ENCODE peak calls at places on chromosomes 2 and 18, in six cellular contexts. K, G, B, U, J and A are unnamed samples.

GRCh38 chr2:18848641-18849040 is 259.3 kb upstream of the NT5C1B start:
- DNase-seq in K (no peak), G (no peak), B (no peak), U (no peak), J (no peak), A (no peak)

GRCh38 chr2:69601179-69601612 is 42.3 kb downstream of the AAK1 start:
- DNase-seq in K (peak; percentile 83), G (no peak), B (peak; percentile 31), U (no peak), J (peak; percentile 41), A (no peak)

GRCh38 chr2:39736593-39736992 is 42.5 kb downstream of the THUMPD2 start:
- DNase-seq in K (peak; percentile 71), G (no peak), B (no peak), U (no peak), J (peak; percentile 78), A (no peak)

GRCh38 chr18:3839481-3840075 is 389.6 kb downstream of the TGIF1 start:
- DNase-seq in K (no peak), G (peak; percentile 31), B (no peak), U (peak; percentile 78), J (no peak), A (no peak)

GRCh38 chr2:223925106-223925505 is 20.0 kb downstream of the WDFY1 start:
- DNase-seq in K (peak; percentile 63), G (no peak), B (peak; percentile 71), U (no peak), J (no peak), A (no peak)

GRCh38 chr18:2302628-2303516 is 268.4 kb downstream of the METTL4 start:
- DNase-seq in K (peak; percentile 32), G (no peak), B (no peak), U (no peak), J (no peak), A (no peak)

GRCh38 chr2:33457588-33458247 is 18.7 kb upstream of the RASGRP3 start:
- DNase-seq in K (peak; percentile 28), G (peak; percentile 29), B (peak; percentile 91), U (no peak), J (no peak), A (peak; percentile 68)

GRCh38 chr2:219663116-219663762 is 35.8 kb downstream of the SLC4A3 start:
- DNase-seq in K (no peak), G (no peak), B (no peak), U (no peak), J (no peak), A (no peak)

GRCh38 chr2:185618630-185619029 is 120.0 kb upstream of the FSIP2 start:
- DNase-seq in K (no peak), G (no peak), B (no peak), U (no peak), J (no peak), A (no peak)

GRCh38 chr2:191151315-191151698 is 513 bp upstream of the STAT4 start:
- DNase-seq in K (no peak), G (no peak), B (no peak), U (no peak), J (no peak), A (no peak)

GRCh38 chr2:24021122-24021998 is 11.5 kb downstream of the MFSD2B start:
- DNase-seq in K (no peak), G (no peak), B (peak; percentile 60), U (no peak), J (no peak), A (no peak)

GRCh38 chr18:73043231-73044000 is 175.6 kb upstream of the NETO1 start:
- DNase-seq in K (no peak), G (peak; percentile 90), B (no peak), U (no peak), J (no peak), A (peak; percentile 84)

GRCh38 chr2:54728669-54729120 is 5.2 kb downstream of the EML6 start:
- DNase-seq in K (peak; percentile 60), G (no peak), B (no peak), U (no peak), J (peak; percentile 82), A (no peak)

GRCh38 chr2:160156084-160156483 is 44.0 kb downstream of the ITGB6 start:
- DNase-seq in K (no peak), G (no peak), B (no peak), U (no peak), J (no peak), A (no peak)

GRCh38 chr2:231611273-231612198 is 18.9 kb downstream of the TEX44 start:
- DNase-seq in K (peak; percentile 44), G (no peak), B (peak; percentile 88), U (no peak), J (peak; percentile 62), A (peak; percentile 23)

GRCh38 chr2:224584768-224585204 is 377 bp downstream of the CUL3 start:
- DNase-seq in K (peak; percentile 48), G (peak; percentile 16), B (peak; percentile 72), U (no peak), J (no peak), A (no peak)

GRCh38 chr2:64489081-64489761 is 34.9 kb upstream of the AFTPH start:
- DNase-seq in K (no peak), G (no peak), B (no peak), U (no peak), J (no peak), A (no peak)

GRCh38 chr2:20400787-20401494 is 45.9 kb upstream of the RHOB start:
- DNase-seq in K (peak; percentile 72), G (no peak), B (no peak), U (no peak), J (no peak), A (no peak)

GRCh38 chr2:46248171-46248570 is 49.0 kb upstream of the EPAS1 start:
- DNase-seq in K (peak; percentile 49), G (no peak), B (no peak), U (no peak), J (no peak), A (no peak)

GRCh38 chr2:114192362-114192761 is 250.1 kb upstream of the DPP10 start:
- DNase-seq in K (peak; percentile 34), G (no peak), B (peak; percentile 54), U (no peak), J (no peak), A (no peak)

GRCh38 chr2:3651686-3652516 is 6.1 kb upstream of the ALLC start:
- DNase-seq in K (peak; percentile 54), G (peak; percentile 98), B (peak; percentile 24), U (peak; percentile 86), J (no peak), A (peak; percentile 97)

GRCh38 chr2:221943078-221943810 is 355.6 kb downstream of the PAX3 start:
- DNase-seq in K (no peak), G (no peak), B (no peak), U (no peak), J (peak; percentile 12), A (peak; percentile 25)

GRCh38 chr2:157182834-157183396 is 74.6 kb upstream of the GALNT5 start:
- DNase-seq in K (peak; percentile 89), G (no peak), B (peak; percentile 18), U (no peak), J (peak; percentile 58), A (peak; percentile 70)

GRCh38 chr2:178328037-178328436 is 122.9 kb downstream of the PRKRA start:
- DNase-seq in K (peak; percentile 37), G (no peak), B (no peak), U (no peak), J (no peak), A (no peak)

GRCh38 chr18:54916507-54916906 is 42.8 kb downstream of the CCDC68 start:
- DNase-seq in K (no peak), G (no peak), B (no peak), U (no peak), J (no peak), A (no peak)

GRCh38 chr2:234453216-234453615 is 43.7 kb downstream of the ARL4C start:
- DNase-seq in K (no peak), G (no peak), B (no peak), U (no peak), J (no peak), A (no peak)

GRCh38 chr2:148645925-148646559 is 1.5 kb downstream of the EPC2 start:
- DNase-seq in K (peak; percentile 86), G (peak; percentile 88), B (peak; percentile 85), U (no peak), J (peak; percentile 74), A (no peak)

GRCh38 chr2:10466801-10467200 is 18.7 kb upstream of the ODC1 start:
- DNase-seq in K (no peak), G (no peak), B (no peak), U (no peak), J (no peak), A (no peak)

GRCh38 chr2:60479226-60480088 is 74.0 kb downstream of the BCL11A start:
- DNase-seq in K (no peak), G (no peak), B (no peak), U (no peak), J (no peak), A (no peak)

GRCh38 chr18:9209230-9209629 is 72.6 kb downstream of the ANKRD12 start:
- DNase-seq in K (peak; percentile 69), G (no peak), B (peak; percentile 43), U (no peak), J (peak; percentile 11), A (no peak)

GRCh38 chr2:59449264-59449663 is 1104.2 kb downstream of the BCL11A start:
- DNase-seq in K (no peak), G (no peak), B (peak; percentile 34), U (no peak), J (no peak), A (no peak)

GRCh38 chr2:144379891-144380311 is 140.0 kb downstream of the ZEB2 start:
- DNase-seq in K (no peak), G (peak; percentile 98), B (no peak), U (no peak), J (no peak), A (no peak)

GRCh38 chr2:208820289-208820688 is 413.7 kb downstream of the PTH2R start:
- DNase-seq in K (no peak), G (peak; percentile 67), B (peak; percentile 23), U (no peak), J (no peak), A (peak; percentile 6)

GRCh38 chr2:11777066-11777782 is 30.8 kb downstream of the LPIN1 start:
- DNase-seq in K (no peak), G (no peak), B (peak; percentile 92), U (no peak), J (no peak), A (no peak)